ENCODE peak calls at places on chromosomes 7 and 10, in seven cellular contexts. G is neuronal stem cell, D is vagina, C is mammary epithelial cell, O is cardiac muscle cell, W is OCI-LY7, K is GM23248. M is an unnamed sample. For H3K36me3, the result is how much of the 10 kb centered on the place peaks cover.

GRCh38 chr7:149827089-149827981 is 10.8 kb upstream of the ZNF862 start:
- DNase-seq in O (no peak), W (no peak), D (no peak), G (no peak), K (no peak), C (no peak), M (no peak)

GRCh38 chr7:112654322-112655216 is 135.6 kb downstream of the TMEM168 start:
- DNase-seq in O (peak), K (peak), W (no peak), C (peak), G (no peak), D (no peak), M (no peak)

GRCh38 chr7:2710901-2711551 is 23.0 kb downstream of the AMZ1 start:
- DNase-seq in C (no peak), K (no peak), G (no peak), D (no peak), O (no peak), W (peak), M (peak)

GRCh38 chr7:51123322-51124021 is 193.1 kb downstream of the COBL start:
- DNase-seq in D (no peak), G (no peak), O (peak), K (peak), C (peak), W (no peak), M (no peak)

GRCh38 chr10:68348265-68348741 is 15.6 kb upstream of the PBLD start:
- DNase-seq in O (peak), W (peak), K (peak), C (peak), D (no peak), G (no peak), M (peak)

GRCh38 chr10:35225204-35225603 is 98.6 kb downstream of the CREM start:
- DNase-seq in D (no peak), C (no peak), G (no peak), K (no peak), W (no peak), O (no peak), M (no peak)

GRCh38 chr7:17489987-17490386 is 191.5 kb downstream of the AHR start:
- DNase-seq in K (no peak), D (no peak), W (no peak), G (no peak), O (no peak), C (peak), M (no peak)

GRCh38 chr10:58515296-58515956 is 2.8 kb downstream of the BICC1 start:
- DNase-seq in C (peak), D (no peak), W (no peak), O (no peak), K (peak), G (no peak), M (no peak)

GRCh38 chr7:133300811-133301210 is 47.9 kb downstream of the EXOC4 start:
- DNase-seq in C (no peak), D (no peak), W (no peak), G (no peak), K (no peak), O (peak), M (no peak)

GRCh38 chr10:92756233-92757065 is 66.7 kb downstream of the HHEX start:
- DNase-seq in C (no peak), K (no peak), G (no peak), W (peak), D (no peak), O (peak), M (no peak)

GRCh38 chr10:127886371-127887051 is 6.2 kb downstream of the CLRN3 start:
- DNase-seq in D (peak), K (no peak), C (no peak), O (no peak), W (no peak), G (no peak), M (no peak)

GRCh38 chr10:6716521-6716920 is 136.4 kb upstream of the PRKCQ start:
- DNase-seq in O (peak), D (no peak), C (peak), K (peak), G (no peak), W (no peak), M (no peak)

GRCh38 chr10:3485287-3485686 is 299.7 kb downstream of the KLF6 start:
- DNase-seq in C (no peak), K (no peak), D (no peak), G (no peak), O (no peak), W (peak), M (no peak)

GRCh38 chr7:105206985-105207384 is 181.7 kb downstream of the SRPK2 start:
- DNase-seq in G (no peak), D (no peak), W (no peak), C (no peak), O (no peak), K (no peak), M (no peak)

GRCh38 chr7:134737561-134738353 is 41.7 kb upstream of the CALD1 start:
- DNase-seq in K (peak), C (peak), G (no peak), D (no peak), O (peak), W (no peak), M (no peak)

GRCh38 chr7:139642283-139642682 is 118.8 kb downstream of the CLEC2L start:
- DNase-seq in O (no peak), D (no peak), C (no peak), G (no peak), K (no peak), W (no peak), M (no peak)
- H3K27ac ChIP-seq in O (peak), D (no peak), C (no peak), G (no peak), K (no peak), W (no peak), M (no peak)

GRCh38 chr10:97381626-97382025 is 19.5 kb downstream of the RRP12 start:
- DNase-seq in C (no peak), K (no peak), D (no peak), O (no peak), G (no peak), W (no peak), M (no peak)

GRCh38 chr10:97384641-97385040 is 16.5 kb downstream of the RRP12 start:
- DNase-seq in C (no peak), K (no peak), W (no peak), G (no peak), O (no peak), D (no peak), M (no peak)

GRCh38 chr10:97385565-97385964 is 15.6 kb downstream of the RRP12 start:
- DNase-seq in C (no peak), O (no peak), W (no peak), K (no peak), D (no peak), G (no peak), M (no peak)

GRCh38 chr10:97383159-97383558 is 18.0 kb downstream of the RRP12 start:
- DNase-seq in K (no peak), O (no peak), G (no peak), W (no peak), D (no peak), C (peak), M (no peak)

GRCh38 chr10:97384156-97384555 is 17.0 kb downstream of the RRP12 start:
- DNase-seq in C (no peak), K (no peak), D (no peak), O (no peak), G (no peak), W (no peak), M (no peak)
- H3K36me3 ChIP-seq in C (under half), K (under half), D (under half), O (under half), G (under half), W (half or more), M (under half)

GRCh38 chr10:13102002-13102794 is 2.2 kb downstream of the OPTN start:
- DNase-seq in O (peak), C (no peak), W (no peak), D (no peak), G (no peak), K (peak), M (no peak)
- H3K4me3 ChIP-seq in O (no peak), C (no peak), W (no peak), D (peak), G (peak), K (peak), M (no peak)

GRCh38 chr10:132058793-132059759 is 6.7 kb upstream of the JAKMIP3 start:
- DNase-seq in D (peak), G (no peak), C (no peak), O (no peak), K (no peak), W (no peak), M (no peak)

GRCh38 chr10:132061030-132061429 is 4.7 kb upstream of the JAKMIP3 start:
- DNase-seq in G (no peak), D (peak), W (no peak), K (no peak), C (no peak), O (no peak), M (no peak)

GRCh38 chr10:132061465-132062180 is 4.1 kb upstream of the JAKMIP3 start:
- DNase-seq in G (no peak), O (no peak), W (no peak), D (peak), K (no peak), C (no peak), M (no peak)

GRCh38 chr10:132058111-132058745 is 7.5 kb upstream of the JAKMIP3 start:
- DNase-seq in K (no peak), C (no peak), O (no peak), D (no peak), W (no peak), G (no peak), M (no peak)

GRCh38 chr10:132059760-132060508 is 5.8 kb upstream of the JAKMIP3 start:
- DNase-seq in O (no peak), C (peak), W (no peak), K (no peak), G (no peak), D (peak), M (no peak)
- H3K27ac ChIP-seq in O (no peak), C (no peak), W (no peak), K (no peak), G (no peak), D (no peak), M (no peak)

GRCh38 chr7:75572396-75572795 is 80.3 kb downstream of the SPDYE5 start:
- DNase-seq in G (no peak), D (no peak), K (no peak), O (no peak), C (no peak), W (no peak), M (no peak)
- H3K36me3 ChIP-seq in G (under half), D (under half), K (under half), O (under half), C (under half), W (under half), M (under half)

DNA sequence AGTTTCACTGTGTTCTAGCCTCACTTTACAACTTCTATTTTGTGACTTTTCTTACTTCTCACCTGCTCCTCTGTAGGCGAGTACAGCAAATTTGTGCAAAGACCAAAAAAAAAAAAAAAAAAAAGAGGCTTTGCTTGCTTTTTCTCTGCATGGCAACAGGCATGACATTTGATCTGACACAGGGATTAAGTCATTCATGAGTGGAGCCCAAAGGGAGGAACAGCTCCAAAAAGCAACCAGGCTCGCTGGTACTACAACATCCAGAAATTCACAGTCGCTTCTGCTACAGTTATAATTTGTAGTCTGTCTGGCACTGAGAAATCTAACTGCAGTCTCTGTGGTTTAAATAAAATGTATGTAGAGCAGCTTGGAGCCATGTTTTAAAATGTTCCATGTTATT is 31.7 kb downstream of the MKX start:
- DNase-seq in C (no peak), O (no peak), D (no peak), G (no peak), K (peak), W (no peak), M (no peak)
- H3K4me3 ChIP-seq in C (no peak), O (no peak), D (no peak), G (no peak), K (peak), W (no peak), M (no peak)

DNA sequence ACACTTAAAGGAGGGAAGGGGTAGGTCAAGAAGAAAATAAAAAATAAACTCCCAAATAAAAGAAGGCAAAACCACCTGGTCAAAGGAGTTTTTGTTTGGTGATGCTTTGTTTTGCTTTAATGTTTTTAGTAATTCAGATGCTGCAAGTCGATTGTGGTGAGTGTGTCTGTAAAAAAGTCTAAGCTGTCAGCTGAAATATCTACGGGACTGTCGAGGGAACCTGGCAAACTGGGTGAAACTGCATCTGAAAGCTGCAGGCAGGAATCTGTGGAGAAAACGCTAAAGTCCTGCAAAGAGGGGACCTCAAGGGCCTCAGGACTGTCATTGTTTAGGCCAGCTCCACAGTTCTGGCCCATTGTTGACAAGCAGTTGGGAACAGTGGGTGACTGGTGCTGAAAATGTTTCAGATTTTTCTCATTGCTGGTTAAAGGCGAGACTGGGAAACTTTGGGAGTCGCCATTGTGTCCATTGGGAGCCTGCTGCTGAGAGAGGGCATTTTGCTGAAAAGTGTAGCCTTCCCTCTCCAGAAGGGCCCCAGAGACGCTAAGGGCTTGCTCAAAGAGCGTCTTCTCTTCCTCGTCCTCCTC is 1.8 kb downstream of the HOXA2 start:
- DNase-seq in G (no peak), K (no peak), C (no peak), W (no peak), D (peak), O (no peak), M (no peak)
- H3K27ac ChIP-seq in G (no peak), K (no peak), C (peak), W (no peak), D (no peak), O (no peak), M (no peak)

GRCh38 chr10:73800560-73801252 is 10.7 kb downstream of the NDST2 start:
- DNase-seq in C (no peak), K (no peak), O (no peak), D (no peak), G (no peak), W (no peak), M (no peak)
- H3K36me3 ChIP-seq in C (under half), K (under half), O (under half), D (under half), G (half or more), W (half or more), M (half or more)

GRCh38 chr10:76657337-76658012 is 980.1 kb downstream of the KCNMA1 start:
- DNase-seq in O (no peak), C (no peak), D (no peak), W (no peak), K (no peak), G (no peak), M (no peak)
- H3K4me3 ChIP-seq in O (no peak), C (no peak), D (no peak), W (no peak), K (no peak), G (no peak), M (no peak)

M was measured in CD8-positive, alpha-beta T cell.